ENCODE peak calls at places on chromosomes 5 and 9, in eight cellular contexts. M is nephron progenitor cell; N is memory B cell; Z is stimulated activated CD8-positive, alpha-beta memory T cell treated with anti-CD3 and anti-CD28 coated beads, Interleukin-7, amount 100 ng/mL, for 1 hour; D is KBM-7; V is stimulated activated CD4-positive, alpha-beta T cell treated with anti-CD3 and anti-CD28 coated beads, Interleukin-1b, Interleukin-23, amount 100 ng/mL, for 4 hours; I is sciatic nerve; P is LoVo. E is an unnamed sample.

GRCh38 chr9:13013976-13014375 is 239.2 kb downstream of the LURAP1L start:
- DNase-seq in V (no peak), P (no peak), Z (no peak), N (no peak), D (no peak), I (no peak), M (no peak), E (no peak)

GRCh38 chr5:37665272-37665671 is 174.6 kb downstream of the GDNF start:
- DNase-seq in M (no peak), Z (no peak), V (no peak), D (no peak), P (no peak), N (no peak), I (no peak), E (no peak)

GRCh38 chr5:172216345-172216744 is 22.4 kb downstream of the EFCAB9 start:
- DNase-seq in D (no peak), N (no peak), M (no peak), V (no peak), I (no peak), Z (no peak), P (no peak), E (no peak)

GRCh38 chr5:669111-669841 is 23.9 kb downstream of the TPPP start:
- DNase-seq in P (no peak), N (no peak), Z (peak), D (no peak), M (no peak), V (peak), I (no peak), E (no peak)

GRCh38 chr5:165795073-165795472 is 2289.7 kb downstream of the MAT2B start:
- DNase-seq in M (no peak), I (no peak), Z (no peak), D (no peak), V (no peak), N (no peak), P (no peak), E (no peak)

GRCh38 chr5:169229342-169229892 is 71.5 kb downstream of the SLIT3 start:
- DNase-seq in I (no peak), Z (no peak), V (no peak), D (no peak), N (no peak), M (no peak), P (no peak), E (no peak)

GRCh38 chr5:45596320-45596719 is 99.9 kb downstream of the HCN1 start:
- DNase-seq in N (no peak), P (no peak), D (no peak), Z (no peak), M (no peak), V (no peak), I (no peak), E (no peak)

GRCh38 chr5:2721739-2722138 is 29.7 kb downstream of the IRX2 start:
- DNase-seq in I (no peak), Z (no peak), P (no peak), M (no peak), D (no peak), V (no peak), N (no peak), E (no peak)

GRCh38 chr5:77138981-77139380 is 51.9 kb upstream of the ZBED3 start:
- DNase-seq in V (no peak), Z (no peak), M (peak), N (no peak), D (peak), P (no peak), I (no peak), E (no peak)

GRCh38 chr5:161966544-161966943 is 101.0 kb upstream of the GABRG2 start:
- DNase-seq in M (no peak), Z (no peak), V (no peak), N (no peak), P (no peak), I (no peak), D (peak), E (no peak)

GRCh38 chr5:35851282-35851681 is 5.4 kb upstream of the IL7R start:
- DNase-seq in D (peak), I (no peak), V (no peak), M (no peak), P (no peak), N (no peak), Z (no peak), E (no peak)

GRCh38 chr5:103207001-103207400 is 51.6 kb upstream of the MACIR start:
- DNase-seq in V (no peak), M (no peak), D (no peak), N (no peak), I (no peak), Z (no peak), P (no peak), E (no peak)

E was measured in cortex of kidney.